ENCODE peak calls at places on chromosomes 4 and X, in seven cellular contexts. M is colonic mucosa, E is mucosa of descending colon, R is right atrium auricular region, H is AG10803, N is ascending aorta, P is upper lobe of right lung. C is an unnamed sample.

GRCh38 chr4:74715731-74716435 is 78.4 kb downstream of the BTC start:
- DNase-seq in M (no peak), E (no peak), R (no peak), H (no peak), N (no peak), P (no peak), C (peak; percentile 83)

GRCh38 chrX:3176439-3176820 is 135.2 kb downstream of the ARSF start:
- DNase-seq in M (no peak), E (no peak), R (no peak), H (peak; percentile 95), N (no peak), P (no peak), C (peak; percentile 98)

GRCh38 chr4:184476660-184477059 is 2.3 kb upstream of the IRF2 start:
- DNase-seq in M (no peak), E (no peak), R (no peak), H (no peak), N (no peak), P (no peak), C (no peak)

GRCh38 chrX:150616863-150617198 is 48.4 kb downstream of the MTM1 start:
- DNase-seq in M (no peak), E (no peak), R (no peak), H (peak; percentile 0), N (no peak), P (no peak), C (no peak)

GRCh38 chr4:133775881-133776280 is 425.7 kb downstream of the PABPC4L start:
- DNase-seq in M (no peak), E (no peak), R (no peak), H (no peak), N (no peak), P (no peak), C (no peak)

GRCh38 chrX:28847423-28847822 is 260.2 kb downstream of the IL1RAPL1 start:
- DNase-seq in M (no peak), E (no peak), R (no peak), H (no peak), N (no peak), P (no peak), C (peak; percentile 79)

GRCh38 chr4:105543881-105544280 is 8.5 kb upstream of the ARHGEF38 start:
- DNase-seq in M (no peak), E (no peak), R (no peak), H (no peak), N (no peak), P (no peak), C (no peak)

GRCh38 chr4:75637176-75637575 is 6.8 kb upstream of the CDKL2 start:
- DNase-seq in M (no peak), E (no peak), R (no peak), H (peak; percentile 87), N (no peak), P (no peak), C (no peak)

GRCh38 chr4:113316879-113317278 is 267.4 kb downstream of the ANK2 start:
- DNase-seq in M (no peak), E (no peak), R (no peak), H (no peak), N (no peak), P (no peak), C (no peak)

GRCh38 chr4:866761-867390 is 40.9 kb upstream of the CPLX1 start:
- DNase-seq in M (no peak), E (no peak), R (no peak), H (no peak), N (no peak), P (no peak), C (no peak)

GRCh38 chr4:93731448-93731847 is 97.1 kb upstream of the ATOH1 start:
- DNase-seq in M (no peak), E (no peak), R (no peak), H (no peak), N (no peak), P (no peak), C (no peak)

GRCh38 chr4:53476232-53477037 is 99.0 kb downstream of the FIP1L1 start:
- DNase-seq in M (no peak), E (no peak), R (no peak), H (peak; percentile 100), N (no peak), P (no peak), C (peak; percentile 99)

GRCh38 chr4:38449506-38450174 is 214.4 kb upstream of the KLF3 start:
- DNase-seq in M (peak; percentile 53), E (peak; percentile 56), R (no peak), H (peak; percentile 45), N (no peak), P (no peak), C (no peak)

DNA sequence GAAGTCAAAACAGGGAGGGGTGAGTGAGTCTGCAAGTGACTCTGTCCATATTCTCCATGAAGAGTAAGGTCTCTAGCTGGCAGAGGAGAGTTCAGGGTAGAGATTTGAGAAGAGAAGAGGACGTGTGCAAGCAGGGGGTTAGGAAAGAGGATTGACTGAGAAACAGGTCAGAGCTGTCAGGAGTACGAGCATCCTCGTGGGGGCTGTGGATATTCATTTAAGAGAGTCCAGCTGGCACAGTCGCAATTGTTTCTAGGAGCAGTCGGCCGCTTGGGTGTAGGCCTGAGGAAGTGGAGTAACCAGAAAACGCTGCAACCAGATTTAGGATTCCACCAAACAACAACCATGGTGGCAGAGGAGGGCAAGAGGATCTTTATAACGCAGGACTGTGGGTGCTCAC is 27.9 kb downstream of the PROM1 start:
- DNase-seq in M (no peak), E (no peak), R (no peak), H (no peak), N (no peak), P (no peak), C (no peak)
- H3K4me3 ChIP-seq in M (no peak overlapping the region), E (no peak overlapping the region), R (no peak overlapping the region), H (no peak overlapping the region), N (no peak overlapping the region), P (no peak overlapping the region), C (no peak overlapping the region)

GRCh38 chr4:62548108-62548524 is 1348.0 kb downstream of the ADGRL3 start:
- DNase-seq in M (no peak), E (no peak), R (peak; percentile 81), H (no peak), N (no peak), P (no peak), C (no peak)
- TF ChIP-seq CTCF in M (no peak), E (no peak), R (no peak), H (no peak), N (no peak), P (no peak), C (no peak)

GRCh38 chr4:186724861-186725419 is 1.3 kb upstream of the FAT1 start:
- DNase-seq in M (peak; percentile 46), E (peak; percentile 46), R (no peak), H (peak; percentile 34), N (no peak), P (no peak), C (no peak)

GRCh38 chr4:186724048-186724860 is 598 bp upstream of the FAT1 start:
- DNase-seq in M (peak; percentile 50), E (peak; percentile 77), R (peak; percentile 62), H (peak; percentile 64), N (no peak), P (peak; percentile 72), C (no peak)

GRCh38 chr4:186726440-186727148 is 2.9 kb upstream of the FAT1 start:
- DNase-seq in M (peak; percentile 88), E (peak; percentile 94), R (no peak), H (peak; percentile 81), N (peak; percentile 13), P (peak; percentile 85), C (no peak)

GRCh38 chr4:186726150-186726439 is 2.4 kb upstream of the FAT1 start:
- DNase-seq in M (no peak), E (no peak), R (no peak), H (no peak), N (no peak), P (no peak), C (no peak)

DNA sequence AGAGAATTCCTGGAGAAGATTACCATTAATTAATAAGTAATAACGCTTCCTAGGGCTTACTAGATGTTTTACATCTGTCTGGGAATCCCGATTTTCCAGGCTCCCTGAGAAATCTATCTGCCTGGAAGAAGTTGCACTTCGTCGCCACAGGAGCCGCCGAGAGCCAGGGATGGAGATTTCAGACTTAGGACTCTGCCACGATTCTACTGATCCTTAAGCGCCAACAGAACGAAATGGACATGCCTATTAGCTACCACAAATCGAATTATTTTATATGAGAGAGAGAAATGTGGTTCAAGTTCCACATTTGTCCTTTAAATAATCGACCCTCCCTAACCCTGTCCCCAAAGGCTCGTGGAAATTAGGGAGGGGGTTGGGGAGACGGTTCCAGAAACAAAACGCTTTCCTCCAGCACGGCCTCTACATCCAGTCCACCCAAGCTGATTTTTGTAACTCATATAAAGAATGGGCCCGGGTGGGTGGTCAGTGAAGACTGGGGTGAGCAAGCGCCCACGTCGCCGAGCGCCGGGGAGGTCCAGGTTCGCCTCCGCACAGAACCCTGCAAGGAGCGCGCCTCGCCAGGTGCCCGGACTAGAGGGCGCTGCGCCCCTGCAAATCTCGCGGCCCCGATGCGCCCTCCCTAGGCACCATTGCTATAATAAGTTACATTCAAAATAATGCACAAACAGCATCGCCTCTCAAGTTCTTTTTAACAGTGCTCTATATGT is 1.9 kb upstream of the FAT1 start:
- DNase-seq in M (peak; percentile 87), E (peak; percentile 91), R (peak; percentile 78), H (peak; percentile 86), N (no peak), P (peak; percentile 88), C (no peak)
- H3K4me3 ChIP-seq in M (peak overlapping the region; percentile 76), E (peak overlapping the region; percentile 82), R (peak overlapping the region; percentile 77), H (peak overlapping the region; percentile 96), N (peak overlapping the region; percentile 76), P (peak overlapping the region; percentile 71), C (peak overlapping the region; percentile 99)

GRCh38 chr4:8015512-8015911 is 75.9 kb upstream of the AFAP1 start:
- DNase-seq in M (no peak), E (no peak), R (no peak), H (peak; percentile 13), N (no peak), P (no peak), C (no peak)
- TF ChIP-seq CTCF in M (no peak), E (no peak), R (peak; percentile 23), H (peak; percentile 58), N (no peak), P (peak; percentile 15), C (peak; percentile 52)

GRCh38 chr4:146654976-146655761 is 16.5 kb downstream of the POU4F2 start:
- DNase-seq in M (no peak), E (no peak), R (no peak), H (peak; percentile 16), N (no peak), P (peak; percentile 61), C (no peak)

GRCh38 chr4:146650034-146650433 is 11.3 kb downstream of the POU4F2 start:
- DNase-seq in M (no peak), E (no peak), R (no peak), H (no peak), N (no peak), P (no peak), C (no peak)

GRCh38 chr4:146649232-146649631 is 10.5 kb downstream of the POU4F2 start:
- DNase-seq in M (no peak), E (no peak), R (no peak), H (no peak), N (no peak), P (no peak), C (no peak)

GRCh38 chr4:146654648-146654975 is 15.9 kb downstream of the POU4F2 start:
- DNase-seq in M (no peak), E (no peak), R (no peak), H (no peak), N (no peak), P (no peak), C (no peak)
- H3K4me3 ChIP-seq in M (peak overlapping the region; percentile 20), E (no peak overlapping the region), R (peak overlapping the region; percentile 57), H (peak overlapping the region; percentile 52), N (peak overlapping the region; percentile 49), P (peak overlapping the region; percentile 39), C (peak overlapping the region; percentile 34)